ENCODE peak calls at places on chromosomes 11 and 22, in eight cellular contexts. One of them, this sample, is unnamed.

GRCh38 chr11:107676341-107676740 is 35.5 kb downstream of the SLN start:
- DNase-seq in CD8-positive, alpha-beta T cell: no peak
- DNase-seq in fibroblast of pulmonary artery: no peak
- DNase-seq in adrenal gland: no peak
- DNase-seq in CD4-positive, alpha-beta T cell: no peak
- DNase-seq in neural crest cell: no peak
- DNase-seq in mammary epithelial cell: no peak
- DNase-seq in GM06990: no peak
- DNase-seq in this sample: no peak

GRCh38 chr11:77637345-77638165 is at the start of gene CLNS1A:
- DNase-seq in mammary epithelial cell: peak
- DNase-seq in fibroblast of pulmonary artery: peak
- DNase-seq in neural crest cell: peak
- DNase-seq in adrenal gland: peak
- DNase-seq in CD8-positive, alpha-beta T cell: peak
- DNase-seq in CD4-positive, alpha-beta T cell: peak
- DNase-seq in GM06990: peak
- DNase-seq in this sample: peak

GRCh38 chr11:62726156-62727006 is 876 bp downstream of the HNRNPUL2 start:
- DNase-seq in CD4-positive, alpha-beta T cell: no peak
- DNase-seq in CD8-positive, alpha-beta T cell: no peak
- DNase-seq in mammary epithelial cell: no peak
- DNase-seq in neural crest cell: no peak
- DNase-seq in adrenal gland: peak
- DNase-seq in fibroblast of pulmonary artery: no peak
- DNase-seq in GM06990: no peak
- DNase-seq in this sample: no peak

GRCh38 chr11:119742263-119742861 is 13.4 kb upstream of the NECTIN1 start:
- DNase-seq in GM06990: no peak
- DNase-seq in CD4-positive, alpha-beta T cell: no peak
- DNase-seq in fibroblast of pulmonary artery: no peak
- DNase-seq in mammary epithelial cell: no peak
- DNase-seq in neural crest cell: peak
- DNase-seq in CD8-positive, alpha-beta T cell: no peak
- DNase-seq in adrenal gland: peak
- DNase-seq in this sample: no peak

GRCh38 chr22:23256986-23257888 is 76.9 kb downstream of the BCR start:
- DNase-seq in GM06990: no peak
- DNase-seq in adrenal gland: peak
- DNase-seq in neural crest cell: no peak
- DNase-seq in CD4-positive, alpha-beta T cell: no peak
- DNase-seq in fibroblast of pulmonary artery: peak
- DNase-seq in mammary epithelial cell: peak
- DNase-seq in CD8-positive, alpha-beta T cell: no peak
- DNase-seq in this sample: peak

GRCh38 chr22:30062256-30062655 is 18.0 kb upstream of the HORMAD2 start:
- DNase-seq in mammary epithelial cell: no peak
- DNase-seq in GM06990: no peak
- DNase-seq in neural crest cell: no peak
- DNase-seq in CD8-positive, alpha-beta T cell: no peak
- DNase-seq in adrenal gland: no peak
- DNase-seq in CD4-positive, alpha-beta T cell: no peak
- DNase-seq in fibroblast of pulmonary artery: no peak
- DNase-seq in this sample: no peak

GRCh38 chr11:73342633-73343032 is 33.6 kb upstream of the RELT start:
- DNase-seq in CD8-positive, alpha-beta T cell: no peak
- DNase-seq in neural crest cell: peak
- DNase-seq in adrenal gland: no peak
- DNase-seq in mammary epithelial cell: no peak
- DNase-seq in CD4-positive, alpha-beta T cell: no peak
- DNase-seq in fibroblast of pulmonary artery: no peak
- DNase-seq in GM06990: no peak
- DNase-seq in this sample: no peak

GRCh38 chr11:117438371-117439000 is 110.8 kb downstream of the CEP164 start:
- DNase-seq in CD8-positive, alpha-beta T cell: no peak
- DNase-seq in fibroblast of pulmonary artery: peak
- DNase-seq in CD4-positive, alpha-beta T cell: no peak
- DNase-seq in neural crest cell: no peak
- DNase-seq in GM06990: peak
- DNase-seq in mammary epithelial cell: peak
- DNase-seq in adrenal gland: no peak
- DNase-seq in this sample: peak

GRCh38 chr11:94171693-94172440 is 43.2 kb downstream of the PANX1 start:
- DNase-seq in CD4-positive, alpha-beta T cell: no peak
- DNase-seq in fibroblast of pulmonary artery: peak
- DNase-seq in adrenal gland: peak
- DNase-seq in mammary epithelial cell: peak
- DNase-seq in GM06990: no peak
- DNase-seq in neural crest cell: no peak
- DNase-seq in CD8-positive, alpha-beta T cell: no peak
- DNase-seq in this sample: peak

GRCh38 chr11:44684886-44685285 is 41.9 kb upstream of the TSPAN18 start:
- DNase-seq in adrenal gland: no peak
- DNase-seq in neural crest cell: no peak
- DNase-seq in CD4-positive, alpha-beta T cell: no peak
- DNase-seq in CD8-positive, alpha-beta T cell: no peak
- DNase-seq in mammary epithelial cell: no peak
- DNase-seq in fibroblast of pulmonary artery: no peak
- DNase-seq in GM06990: no peak
- DNase-seq in this sample: no peak
- TF ChIP-seq CTCF in adrenal gland: no peak
- TF ChIP-seq CTCF in neural crest cell: no peak
- TF ChIP-seq CTCF in CD4-positive, alpha-beta T cell: no peak
- TF ChIP-seq CTCF in CD8-positive, alpha-beta T cell: no peak
- TF ChIP-seq CTCF in mammary epithelial cell: no peak
- TF ChIP-seq CTCF in fibroblast of pulmonary artery: no peak
- TF ChIP-seq CTCF in GM06990: no peak
- TF ChIP-seq CTCF in this sample: no peak

GRCh38 chr11:65611028-65611757 is 2.8 kb downstream of the MAP3K11 start:
- DNase-seq in CD4-positive, alpha-beta T cell: no peak
- DNase-seq in mammary epithelial cell: no peak
- DNase-seq in fibroblast of pulmonary artery: peak
- DNase-seq in CD8-positive, alpha-beta T cell: no peak
- DNase-seq in adrenal gland: peak
- DNase-seq in GM06990: no peak
- DNase-seq in neural crest cell: no peak
- DNase-seq in this sample: no peak

GRCh38 chr11:65611758-65612603 is 2.0 kb downstream of the MAP3K11 start:
- DNase-seq in CD4-positive, alpha-beta T cell: no peak
- DNase-seq in GM06990: no peak
- DNase-seq in adrenal gland: no peak
- DNase-seq in CD8-positive, alpha-beta T cell: no peak
- DNase-seq in neural crest cell: no peak
- DNase-seq in fibroblast of pulmonary artery: peak
- DNase-seq in mammary epithelial cell: no peak
- DNase-seq in this sample: no peak

GRCh38 chr11:65612691-65613090 is 1.3 kb downstream of the MAP3K11 start:
- DNase-seq in CD4-positive, alpha-beta T cell: no peak
- DNase-seq in GM06990: no peak
- DNase-seq in adrenal gland: no peak
- DNase-seq in fibroblast of pulmonary artery: no peak
- DNase-seq in neural crest cell: no peak
- DNase-seq in mammary epithelial cell: no peak
- DNase-seq in CD8-positive, alpha-beta T cell: no peak
- DNase-seq in this sample: no peak

GRCh38 chr11:65615229-65615949 is at the start of gene PCNX3:
- DNase-seq in fibroblast of pulmonary artery: peak
- DNase-seq in CD8-positive, alpha-beta T cell: peak
- DNase-seq in neural crest cell: peak
- DNase-seq in GM06990: peak
- DNase-seq in mammary epithelial cell: peak
- DNase-seq in CD4-positive, alpha-beta T cell: peak
- DNase-seq in adrenal gland: peak
- DNase-seq in this sample: peak

DNA sequence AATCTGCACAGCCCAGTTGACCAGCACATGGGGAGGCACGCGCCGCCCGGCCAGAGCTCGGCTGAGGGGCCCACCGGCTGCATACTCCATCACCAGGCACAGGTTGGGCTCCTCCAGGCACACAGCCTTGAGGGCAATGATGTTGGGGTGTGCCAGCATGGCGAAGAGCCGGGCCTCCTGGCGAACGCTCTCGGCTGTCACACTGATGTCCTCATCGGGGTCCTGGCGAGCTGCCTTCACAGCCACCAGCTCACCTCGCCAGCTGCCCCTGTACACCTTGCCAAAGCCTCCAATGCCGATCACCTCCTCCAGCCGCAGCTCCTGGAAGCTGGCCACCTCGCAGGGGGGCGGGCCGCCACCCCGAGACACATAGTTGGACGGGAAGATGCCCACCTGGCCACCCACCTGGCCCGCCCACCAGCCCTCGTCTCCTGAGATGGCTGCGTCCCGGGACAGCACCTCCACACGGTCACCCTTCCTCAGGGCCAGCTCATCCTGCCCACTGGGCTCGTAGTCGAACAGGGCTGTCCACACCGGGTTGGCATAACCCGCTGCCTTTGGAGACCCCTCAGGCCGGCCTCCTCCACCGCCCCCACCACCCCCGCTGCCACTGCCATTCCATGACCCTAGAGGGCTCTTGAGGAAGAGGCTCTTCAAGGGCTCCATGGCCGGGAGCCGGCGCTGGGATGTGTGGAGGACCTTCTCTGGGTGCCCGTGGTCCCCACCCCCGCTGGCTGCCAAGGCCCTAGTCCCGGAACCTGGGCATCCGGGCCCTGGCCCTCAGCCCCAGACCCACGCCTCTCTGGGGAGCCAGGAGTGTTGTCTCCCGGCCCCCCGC is 711 bp downstream of the MAP3K11 start:
- DNase-seq in neural crest cell: no peak
- DNase-seq in mammary epithelial cell: peak
- DNase-seq in GM06990: no peak
- DNase-seq in fibroblast of pulmonary artery: no peak
- DNase-seq in CD4-positive, alpha-beta T cell: no peak
- DNase-seq in adrenal gland: no peak
- DNase-seq in CD8-positive, alpha-beta T cell: no peak
- DNase-seq in this sample: no peak
- TF ChIP-seq CTCF in neural crest cell: no peak
- TF ChIP-seq CTCF in mammary epithelial cell: no peak
- TF ChIP-seq CTCF in GM06990: no peak
- TF ChIP-seq CTCF in fibroblast of pulmonary artery: no peak
- TF ChIP-seq CTCF in CD4-positive, alpha-beta T cell: no peak
- TF ChIP-seq CTCF in adrenal gland: no peak
- TF ChIP-seq CTCF in CD8-positive, alpha-beta T cell: no peak
- TF ChIP-seq CTCF in this sample: no peak

DNA sequence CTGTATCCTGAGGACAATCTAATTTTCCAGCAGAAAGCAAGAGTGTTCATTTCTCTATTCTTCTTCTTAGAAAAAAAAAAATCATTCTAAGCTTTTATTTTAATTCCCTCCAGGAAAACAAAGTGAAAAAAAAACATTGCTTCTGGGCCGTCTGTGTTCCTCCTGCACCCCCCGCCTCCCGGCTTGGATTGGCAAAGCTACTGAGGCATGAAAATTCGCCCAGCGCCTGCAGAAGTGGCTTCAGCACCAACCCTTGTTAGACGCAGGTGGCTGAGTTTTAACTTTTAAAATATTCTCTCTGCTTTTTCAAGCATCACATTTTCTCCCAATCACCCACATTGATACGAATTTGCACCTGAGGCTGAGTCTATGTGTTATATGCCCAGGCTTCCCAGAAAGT is 401.6 kb downstream of the BRD1 start:
- DNase-seq in neural crest cell: no peak
- DNase-seq in CD8-positive, alpha-beta T cell: no peak
- DNase-seq in adrenal gland: no peak
- DNase-seq in fibroblast of pulmonary artery: no peak
- DNase-seq in CD4-positive, alpha-beta T cell: no peak
- DNase-seq in mammary epithelial cell: no peak
- DNase-seq in GM06990: no peak
- DNase-seq in this sample: no peak
- TF ChIP-seq CTCF in neural crest cell: no peak
- TF ChIP-seq CTCF in CD8-positive, alpha-beta T cell: no peak
- TF ChIP-seq CTCF in adrenal gland: no peak
- TF ChIP-seq CTCF in fibroblast of pulmonary artery: no peak
- TF ChIP-seq CTCF in CD4-positive, alpha-beta T cell: no peak
- TF ChIP-seq CTCF in mammary epithelial cell: no peak
- TF ChIP-seq CTCF in GM06990: no peak
- TF ChIP-seq CTCF in this sample: no peak

DNA sequence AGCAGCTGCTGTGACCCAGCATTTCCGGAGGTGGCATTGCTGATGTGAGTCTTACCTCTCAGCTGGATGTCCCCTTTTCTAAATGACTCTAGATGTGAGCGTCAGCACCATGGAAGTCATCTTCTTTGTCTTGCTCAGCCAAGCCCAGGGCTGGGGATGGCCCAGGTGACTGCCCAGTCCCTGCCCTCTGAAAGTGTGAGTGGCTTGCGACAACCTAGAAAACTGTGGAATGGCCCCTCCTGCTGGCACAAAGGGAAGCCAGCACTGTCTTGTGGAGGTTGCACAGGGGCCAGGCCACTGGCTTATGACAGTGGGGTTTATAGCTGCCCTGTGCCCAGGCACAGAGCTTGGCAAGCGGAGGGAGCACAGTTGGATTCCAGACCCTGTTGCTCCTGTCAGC is 6.2 kb downstream of the TUB start:
- DNase-seq in mammary epithelial cell: no peak
- DNase-seq in GM06990: no peak
- DNase-seq in CD4-positive, alpha-beta T cell: no peak
- DNase-seq in CD8-positive, alpha-beta T cell: no peak
- DNase-seq in adrenal gland: no peak
- DNase-seq in fibroblast of pulmonary artery: no peak
- DNase-seq in neural crest cell: no peak
- DNase-seq in this sample: no peak
- TF ChIP-seq CTCF in mammary epithelial cell: peak
- TF ChIP-seq CTCF in GM06990: peak
- TF ChIP-seq CTCF in CD4-positive, alpha-beta T cell: no peak
- TF ChIP-seq CTCF in CD8-positive, alpha-beta T cell: no peak
- TF ChIP-seq CTCF in adrenal gland: no peak
- TF ChIP-seq CTCF in fibroblast of pulmonary artery: peak
- TF ChIP-seq CTCF in neural crest cell: no peak
- TF ChIP-seq CTCF in this sample: no peak

DNA sequence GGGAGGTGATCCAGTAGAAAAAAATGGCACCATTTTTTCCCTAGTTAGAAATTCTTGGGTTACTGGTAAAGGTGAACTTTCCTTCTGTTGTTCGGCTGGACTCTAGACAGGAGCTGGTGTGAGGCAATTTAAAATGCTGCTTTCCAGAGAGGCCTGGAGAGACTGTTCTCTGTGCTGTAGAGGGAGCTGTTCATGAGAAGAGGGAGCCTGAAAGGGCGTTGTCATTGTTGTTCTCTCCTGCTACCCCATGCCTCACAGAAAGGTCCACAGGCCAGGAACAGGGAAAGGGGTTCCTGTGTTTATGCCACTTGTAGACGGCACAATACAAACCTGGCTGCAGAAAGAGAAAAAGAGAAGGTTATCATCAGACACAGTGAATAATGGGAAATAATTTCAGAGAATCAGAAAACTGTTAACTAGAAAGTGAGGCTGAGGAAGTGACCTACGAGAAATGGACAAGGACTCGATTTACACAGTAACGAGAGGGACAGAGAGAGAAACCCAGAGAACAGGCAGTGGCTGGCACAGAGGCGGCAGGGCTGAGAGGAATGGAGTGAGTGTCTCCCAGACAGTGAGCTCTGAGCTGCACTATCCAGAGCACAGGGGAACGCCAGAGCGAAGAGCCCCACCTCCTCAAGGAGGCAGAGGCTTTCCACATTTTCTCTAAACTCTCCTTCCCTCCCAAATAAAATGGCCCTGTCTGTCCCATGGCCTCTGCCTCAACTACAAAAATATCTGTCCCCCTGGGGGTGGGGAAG is 109.2 kb downstream of the RRM1 start:
- DNase-seq in CD8-positive, alpha-beta T cell: no peak
- DNase-seq in neural crest cell: no peak
- DNase-seq in fibroblast of pulmonary artery: no peak
- DNase-seq in adrenal gland: no peak
- DNase-seq in GM06990: no peak
- DNase-seq in mammary epithelial cell: no peak
- DNase-seq in CD4-positive, alpha-beta T cell: no peak
- DNase-seq in this sample: no peak
- TF ChIP-seq CTCF in CD8-positive, alpha-beta T cell: no peak
- TF ChIP-seq CTCF in neural crest cell: no peak
- TF ChIP-seq CTCF in fibroblast of pulmonary artery: no peak
- TF ChIP-seq CTCF in adrenal gland: no peak
- TF ChIP-seq CTCF in GM06990: no peak
- TF ChIP-seq CTCF in mammary epithelial cell: peak
- TF ChIP-seq CTCF in CD4-positive, alpha-beta T cell: no peak
- TF ChIP-seq CTCF in this sample: no peak